ENCODE peak calls at places on chromosomes 3 and 15, in ten cellular contexts. One of them, this sample, is unnamed.

GRCh38 chr3:160486459-160486869 is 36.9 kb upstream of the TRIM59 start:
- DNase-seq in heart right ventricle: no peak
- DNase-seq in hippocampal formation: peak; percentile 63
- DNase-seq in stimulated activated naive CD8-positive, alpha-beta T cell treated with anti-CD3 and anti-CD28 coated beads, Interleukin-15, Interleukin-2, amounts not matched to agents 100 U/mL and 50 U/mL, for 24 hours: no peak
- DNase-seq in CD8-positive, alpha-beta memory T cell: no peak
- DNase-seq in GM20000: no peak
- DNase-seq in substantia nigra: no peak
- DNase-seq in fibroblast of pulmonary artery: peak; percentile 69
- DNase-seq in caudate nucleus: no peak
- DNase-seq in NCI-H510A treated with DMSO at 0.1 percent for 48 hours: peak; percentile 80
- DNase-seq in this sample: no peak

GRCh38 chr3:134144694-134145093 is 106.0 kb downstream of the RYK start:
- DNase-seq in heart right ventricle: no peak
- DNase-seq in NCI-H510A treated with DMSO at 0.1 percent for 48 hours: no peak
- DNase-seq in caudate nucleus: no peak
- DNase-seq in CD8-positive, alpha-beta memory T cell: no peak
- DNase-seq in GM20000: no peak
- DNase-seq in hippocampal formation: no peak
- DNase-seq in substantia nigra: no peak
- DNase-seq in fibroblast of pulmonary artery: no peak
- DNase-seq in stimulated activated naive CD8-positive, alpha-beta T cell treated with anti-CD3 and anti-CD28 coated beads, Interleukin-15, Interleukin-2, amounts not matched to agents 100 U/mL and 50 U/mL, for 24 hours: no peak
- DNase-seq in this sample: no peak

GRCh38 chr3:4297486-4297885 is 5.7 kb upstream of the SETMAR start:
- DNase-seq in NCI-H510A treated with DMSO at 0.1 percent for 48 hours: no peak
- DNase-seq in CD8-positive, alpha-beta memory T cell: no peak
- DNase-seq in heart right ventricle: no peak
- DNase-seq in fibroblast of pulmonary artery: no peak
- DNase-seq in hippocampal formation: no peak
- DNase-seq in GM20000: no peak
- DNase-seq in stimulated activated naive CD8-positive, alpha-beta T cell treated with anti-CD3 and anti-CD28 coated beads, Interleukin-15, Interleukin-2, amounts not matched to agents 100 U/mL and 50 U/mL, for 24 hours: no peak
- DNase-seq in caudate nucleus: no peak
- DNase-seq in substantia nigra: no peak
- DNase-seq in this sample: no peak

GRCh38 chr15:44633603-44634002 is 29.9 kb downstream of the SPG11 start:
- DNase-seq in fibroblast of pulmonary artery: peak; percentile 80
- DNase-seq in CD8-positive, alpha-beta memory T cell: no peak
- DNase-seq in caudate nucleus: no peak
- DNase-seq in heart right ventricle: no peak
- DNase-seq in hippocampal formation: no peak
- DNase-seq in GM20000: no peak
- DNase-seq in stimulated activated naive CD8-positive, alpha-beta T cell treated with anti-CD3 and anti-CD28 coated beads, Interleukin-15, Interleukin-2, amounts not matched to agents 100 U/mL and 50 U/mL, for 24 hours: no peak
- DNase-seq in NCI-H510A treated with DMSO at 0.1 percent for 48 hours: no peak
- DNase-seq in substantia nigra: no peak
- DNase-seq in this sample: peak; percentile 2

GRCh38 chr3:107589454-107589853 is 66.7 kb downstream of the BBX start:
- DNase-seq in CD8-positive, alpha-beta memory T cell: no peak
- DNase-seq in heart right ventricle: no peak
- DNase-seq in GM20000: no peak
- DNase-seq in caudate nucleus: no peak
- DNase-seq in stimulated activated naive CD8-positive, alpha-beta T cell treated with anti-CD3 and anti-CD28 coated beads, Interleukin-15, Interleukin-2, amounts not matched to agents 100 U/mL and 50 U/mL, for 24 hours: no peak
- DNase-seq in substantia nigra: no peak
- DNase-seq in fibroblast of pulmonary artery: no peak
- DNase-seq in NCI-H510A treated with DMSO at 0.1 percent for 48 hours: no peak
- DNase-seq in hippocampal formation: no peak
- DNase-seq in this sample: no peak

GRCh38 chr3:107430214-107431047 is 53.2 kb downstream of the CCDC54 start:
- DNase-seq in GM20000: peak; percentile 21
- DNase-seq in substantia nigra: peak; percentile 70
- DNase-seq in NCI-H510A treated with DMSO at 0.1 percent for 48 hours: no peak
- DNase-seq in caudate nucleus: no peak
- DNase-seq in stimulated activated naive CD8-positive, alpha-beta T cell treated with anti-CD3 and anti-CD28 coated beads, Interleukin-15, Interleukin-2, amounts not matched to agents 100 U/mL and 50 U/mL, for 24 hours: peak; percentile 12
- DNase-seq in fibroblast of pulmonary artery: peak; percentile 44
- DNase-seq in hippocampal formation: peak; percentile 49
- DNase-seq in CD8-positive, alpha-beta memory T cell: no peak
- DNase-seq in heart right ventricle: peak; percentile 36
- DNase-seq in this sample: peak; percentile 33

GRCh38 chr15:85168642-85169173 is 187.1 kb downstream of the PDE8A start:
- DNase-seq in CD8-positive, alpha-beta memory T cell: peak; percentile 18
- DNase-seq in GM20000: peak; percentile 56
- DNase-seq in fibroblast of pulmonary artery: no peak
- DNase-seq in NCI-H510A treated with DMSO at 0.1 percent for 48 hours: no peak
- DNase-seq in substantia nigra: no peak
- DNase-seq in stimulated activated naive CD8-positive, alpha-beta T cell treated with anti-CD3 and anti-CD28 coated beads, Interleukin-15, Interleukin-2, amounts not matched to agents 100 U/mL and 50 U/mL, for 24 hours: peak; percentile 28
- DNase-seq in caudate nucleus: peak; percentile 26
- DNase-seq in heart right ventricle: no peak
- DNase-seq in hippocampal formation: no peak
- DNase-seq in this sample: peak; percentile 21

GRCh38 chr3:13644341-13645082 is 95.6 kb downstream of the FBLN2 start:
- DNase-seq in hippocampal formation: no peak
- DNase-seq in fibroblast of pulmonary artery: no peak
- DNase-seq in GM20000: no peak
- DNase-seq in CD8-positive, alpha-beta memory T cell: no peak
- DNase-seq in stimulated activated naive CD8-positive, alpha-beta T cell treated with anti-CD3 and anti-CD28 coated beads, Interleukin-15, Interleukin-2, amounts not matched to agents 100 U/mL and 50 U/mL, for 24 hours: no peak
- DNase-seq in caudate nucleus: no peak
- DNase-seq in substantia nigra: no peak
- DNase-seq in heart right ventricle: no peak
- DNase-seq in NCI-H510A treated with DMSO at 0.1 percent for 48 hours: no peak
- DNase-seq in this sample: no peak

GRCh38 chr15:82621970-82622369 is 25.2 kb downstream of the CPEB1 start:
- DNase-seq in fibroblast of pulmonary artery: no peak
- DNase-seq in caudate nucleus: no peak
- DNase-seq in heart right ventricle: no peak
- DNase-seq in NCI-H510A treated with DMSO at 0.1 percent for 48 hours: no peak
- DNase-seq in hippocampal formation: no peak
- DNase-seq in substantia nigra: no peak
- DNase-seq in CD8-positive, alpha-beta memory T cell: no peak
- DNase-seq in stimulated activated naive CD8-positive, alpha-beta T cell treated with anti-CD3 and anti-CD28 coated beads, Interleukin-15, Interleukin-2, amounts not matched to agents 100 U/mL and 50 U/mL, for 24 hours: no peak
- DNase-seq in GM20000: no peak
- DNase-seq in this sample: no peak

GRCh38 chr15:90994059-90994416 is 297 bp downstream of the PRC1 start:
- DNase-seq in heart right ventricle: peak; percentile 5
- DNase-seq in hippocampal formation: no peak
- DNase-seq in NCI-H510A treated with DMSO at 0.1 percent for 48 hours: no peak
- DNase-seq in GM20000: peak; percentile 44
- DNase-seq in substantia nigra: no peak
- DNase-seq in stimulated activated naive CD8-positive, alpha-beta T cell treated with anti-CD3 and anti-CD28 coated beads, Interleukin-15, Interleukin-2, amounts not matched to agents 100 U/mL and 50 U/mL, for 24 hours: peak; percentile 17
- DNase-seq in CD8-positive, alpha-beta memory T cell: peak; percentile 3
- DNase-seq in fibroblast of pulmonary artery: no peak
- DNase-seq in caudate nucleus: no peak
- DNase-seq in this sample: no peak

GRCh38 chr3:130699765-130700164 is 46.9 kb downstream of the PIK3R4 start:
- DNase-seq in caudate nucleus: no peak
- DNase-seq in substantia nigra: no peak
- DNase-seq in fibroblast of pulmonary artery: peak; percentile 45
- DNase-seq in CD8-positive, alpha-beta memory T cell: no peak
- DNase-seq in NCI-H510A treated with DMSO at 0.1 percent for 48 hours: peak; percentile 29
- DNase-seq in GM20000: peak; percentile 22
- DNase-seq in hippocampal formation: no peak
- DNase-seq in heart right ventricle: no peak
- DNase-seq in stimulated activated naive CD8-positive, alpha-beta T cell treated with anti-CD3 and anti-CD28 coated beads, Interleukin-15, Interleukin-2, amounts not matched to agents 100 U/mL and 50 U/mL, for 24 hours: no peak
- DNase-seq in this sample: peak; percentile 14

GRCh38 chr15:68319997-68320396 is 42.5 kb downstream of the FEM1B start:
- DNase-seq in hippocampal formation: no peak
- DNase-seq in NCI-H510A treated with DMSO at 0.1 percent for 48 hours: no peak
- DNase-seq in fibroblast of pulmonary artery: no peak
- DNase-seq in CD8-positive, alpha-beta memory T cell: no peak
- DNase-seq in caudate nucleus: no peak
- DNase-seq in stimulated activated naive CD8-positive, alpha-beta T cell treated with anti-CD3 and anti-CD28 coated beads, Interleukin-15, Interleukin-2, amounts not matched to agents 100 U/mL and 50 U/mL, for 24 hours: no peak
- DNase-seq in GM20000: no peak
- DNase-seq in heart right ventricle: no peak
- DNase-seq in substantia nigra: no peak
- DNase-seq in this sample: no peak

GRCh38 chr3:160280836-160281235 is 55.6 kb downstream of the C3orf80 start:
- DNase-seq in stimulated activated naive CD8-positive, alpha-beta T cell treated with anti-CD3 and anti-CD28 coated beads, Interleukin-15, Interleukin-2, amounts not matched to agents 100 U/mL and 50 U/mL, for 24 hours: no peak
- DNase-seq in GM20000: no peak
- DNase-seq in CD8-positive, alpha-beta memory T cell: no peak
- DNase-seq in substantia nigra: no peak
- DNase-seq in heart right ventricle: no peak
- DNase-seq in hippocampal formation: no peak
- DNase-seq in NCI-H510A treated with DMSO at 0.1 percent for 48 hours: no peak
- DNase-seq in fibroblast of pulmonary artery: no peak
- DNase-seq in caudate nucleus: no peak
- DNase-seq in this sample: no peak

GRCh38 chr3:196666001-196666867 is 26.7 kb downstream of the NRROS start:
- DNase-seq in caudate nucleus: no peak
- DNase-seq in stimulated activated naive CD8-positive, alpha-beta T cell treated with anti-CD3 and anti-CD28 coated beads, Interleukin-15, Interleukin-2, amounts not matched to agents 100 U/mL and 50 U/mL, for 24 hours: no peak
- DNase-seq in NCI-H510A treated with DMSO at 0.1 percent for 48 hours: peak; percentile 92
- DNase-seq in heart right ventricle: no peak
- DNase-seq in substantia nigra: no peak
- DNase-seq in fibroblast of pulmonary artery: peak; percentile 73
- DNase-seq in CD8-positive, alpha-beta memory T cell: no peak
- DNase-seq in hippocampal formation: no peak
- DNase-seq in GM20000: no peak
- DNase-seq in this sample: peak; percentile 50

GRCh38 chr3:71487418-71487817 is 96.1 kb downstream of the FOXP1 start:
- DNase-seq in heart right ventricle: no peak
- DNase-seq in fibroblast of pulmonary artery: no peak
- DNase-seq in caudate nucleus: no peak
- DNase-seq in NCI-H510A treated with DMSO at 0.1 percent for 48 hours: no peak
- DNase-seq in hippocampal formation: no peak
- DNase-seq in CD8-positive, alpha-beta memory T cell: no peak
- DNase-seq in GM20000: no peak
- DNase-seq in stimulated activated naive CD8-positive, alpha-beta T cell treated with anti-CD3 and anti-CD28 coated beads, Interleukin-15, Interleukin-2, amounts not matched to agents 100 U/mL and 50 U/mL, for 24 hours: no peak
- DNase-seq in substantia nigra: no peak
- DNase-seq in this sample: no peak

GRCh38 chr3:125168711-125169410 is 43.7 kb downstream of the SLC12A8 start:
- DNase-seq in hippocampal formation: no peak
- DNase-seq in substantia nigra: no peak
- DNase-seq in GM20000: no peak
- DNase-seq in NCI-H510A treated with DMSO at 0.1 percent for 48 hours: no peak
- DNase-seq in fibroblast of pulmonary artery: no peak
- DNase-seq in stimulated activated naive CD8-positive, alpha-beta T cell treated with anti-CD3 and anti-CD28 coated beads, Interleukin-15, Interleukin-2, amounts not matched to agents 100 U/mL and 50 U/mL, for 24 hours: no peak
- DNase-seq in caudate nucleus: no peak
- DNase-seq in CD8-positive, alpha-beta memory T cell: no peak
- DNase-seq in heart right ventricle: no peak
- DNase-seq in this sample: no peak

GRCh38 chr3:133444071-133444774 is 44.4 kb downstream of the BFSP2 start:
- DNase-seq in NCI-H510A treated with DMSO at 0.1 percent for 48 hours: no peak
- DNase-seq in GM20000: no peak
- DNase-seq in stimulated activated naive CD8-positive, alpha-beta T cell treated with anti-CD3 and anti-CD28 coated beads, Interleukin-15, Interleukin-2, amounts not matched to agents 100 U/mL and 50 U/mL, for 24 hours: no peak
- DNase-seq in hippocampal formation: no peak
- DNase-seq in heart right ventricle: no peak
- DNase-seq in fibroblast of pulmonary artery: peak; percentile 73
- DNase-seq in CD8-positive, alpha-beta memory T cell: no peak
- DNase-seq in caudate nucleus: no peak
- DNase-seq in substantia nigra: no peak
- DNase-seq in this sample: peak; percentile 11

GRCh38 chr15:38253448-38253847 is 812 bp downstream of the SPRED1 start:
- DNase-seq in substantia nigra: no peak
- DNase-seq in stimulated activated naive CD8-positive, alpha-beta T cell treated with anti-CD3 and anti-CD28 coated beads, Interleukin-15, Interleukin-2, amounts not matched to agents 100 U/mL and 50 U/mL, for 24 hours: peak; percentile 7
- DNase-seq in hippocampal formation: no peak
- DNase-seq in CD8-positive, alpha-beta memory T cell: no peak
- DNase-seq in fibroblast of pulmonary artery: peak; percentile 77
- DNase-seq in caudate nucleus: no peak
- DNase-seq in GM20000: no peak
- DNase-seq in NCI-H510A treated with DMSO at 0.1 percent for 48 hours: peak; percentile 3
- DNase-seq in heart right ventricle: no peak
- DNase-seq in this sample: peak; percentile 64

GRCh38 chr15:98896802-98897732 is 110.5 kb downstream of the PGPEP1L start:
- DNase-seq in fibroblast of pulmonary artery: peak; percentile 99
- DNase-seq in stimulated activated naive CD8-positive, alpha-beta T cell treated with anti-CD3 and anti-CD28 coated beads, Interleukin-15, Interleukin-2, amounts not matched to agents 100 U/mL and 50 U/mL, for 24 hours: no peak
- DNase-seq in NCI-H510A treated with DMSO at 0.1 percent for 48 hours: no peak
- DNase-seq in hippocampal formation: no peak
- DNase-seq in substantia nigra: no peak
- DNase-seq in heart right ventricle: no peak
- DNase-seq in CD8-positive, alpha-beta memory T cell: no peak
- DNase-seq in GM20000: no peak
- DNase-seq in caudate nucleus: no peak
- DNase-seq in this sample: peak; percentile 99

GRCh38 chr3:45311327-45311726 is 77.0 kb upstream of the LARS2 start:
- DNase-seq in CD8-positive, alpha-beta memory T cell: no peak
- DNase-seq in hippocampal formation: no peak
- DNase-seq in caudate nucleus: no peak
- DNase-seq in substantia nigra: no peak
- DNase-seq in fibroblast of pulmonary artery: no peak
- DNase-seq in stimulated activated naive CD8-positive, alpha-beta T cell treated with anti-CD3 and anti-CD28 coated beads, Interleukin-15, Interleukin-2, amounts not matched to agents 100 U/mL and 50 U/mL, for 24 hours: no peak
- DNase-seq in NCI-H510A treated with DMSO at 0.1 percent for 48 hours: no peak
- DNase-seq in heart right ventricle: no peak
- DNase-seq in GM20000: no peak
- DNase-seq in this sample: no peak

GRCh38 chr15:40955141-40955903 is 2.1 kb downstream of the CHAC1 start:
- DNase-seq in heart right ventricle: no peak
- DNase-seq in substantia nigra: no peak
- DNase-seq in caudate nucleus: no peak
- DNase-seq in hippocampal formation: no peak
- DNase-seq in fibroblast of pulmonary artery: no peak
- DNase-seq in GM20000: no peak
- DNase-seq in stimulated activated naive CD8-positive, alpha-beta T cell treated with anti-CD3 and anti-CD28 coated beads, Interleukin-15, Interleukin-2, amounts not matched to agents 100 U/mL and 50 U/mL, for 24 hours: no peak
- DNase-seq in NCI-H510A treated with DMSO at 0.1 percent for 48 hours: no peak
- DNase-seq in CD8-positive, alpha-beta memory T cell: no peak
- DNase-seq in this sample: no peak

GRCh38 chr3:31288641-31289100 is 244.1 kb upstream of the STT3B start:
- DNase-seq in GM20000: no peak
- DNase-seq in substantia nigra: no peak
- DNase-seq in hippocampal formation: no peak
- DNase-seq in caudate nucleus: no peak
- DNase-seq in fibroblast of pulmonary artery: peak; percentile 54
- DNase-seq in stimulated activated naive CD8-positive, alpha-beta T cell treated with anti-CD3 and anti-CD28 coated beads, Interleukin-15, Interleukin-2, amounts not matched to agents 100 U/mL and 50 U/mL, for 24 hours: peak; percentile 49
- DNase-seq in heart right ventricle: peak; percentile 13
- DNase-seq in NCI-H510A treated with DMSO at 0.1 percent for 48 hours: no peak
- DNase-seq in CD8-positive, alpha-beta memory T cell: no peak
- DNase-seq in this sample: peak; percentile 71

GRCh38 chr3:194930439-194931204 is 244.9 kb downstream of the FAM43A start:
- DNase-seq in stimulated activated naive CD8-positive, alpha-beta T cell treated with anti-CD3 and anti-CD28 coated beads, Interleukin-15, Interleukin-2, amounts not matched to agents 100 U/mL and 50 U/mL, for 24 hours: no peak
- DNase-seq in GM20000: no peak
- DNase-seq in heart right ventricle: peak; percentile 61
- DNase-seq in caudate nucleus: no peak
- DNase-seq in substantia nigra: no peak
- DNase-seq in hippocampal formation: no peak
- DNase-seq in CD8-positive, alpha-beta memory T cell: no peak
- DNase-seq in fibroblast of pulmonary artery: peak; percentile 94
- DNase-seq in NCI-H510A treated with DMSO at 0.1 percent for 48 hours: no peak
- DNase-seq in this sample: peak; percentile 58

GRCh38 chr15:78353093-78353492 is 12.9 kb downstream of the CRABP1 start:
- DNase-seq in substantia nigra: no peak
- DNase-seq in caudate nucleus: no peak
- DNase-seq in stimulated activated naive CD8-positive, alpha-beta T cell treated with anti-CD3 and anti-CD28 coated beads, Interleukin-15, Interleukin-2, amounts not matched to agents 100 U/mL and 50 U/mL, for 24 hours: no peak
- DNase-seq in fibroblast of pulmonary artery: no peak
- DNase-seq in GM20000: no peak
- DNase-seq in CD8-positive, alpha-beta memory T cell: no peak
- DNase-seq in NCI-H510A treated with DMSO at 0.1 percent for 48 hours: no peak
- DNase-seq in hippocampal formation: no peak
- DNase-seq in heart right ventricle: no peak
- DNase-seq in this sample: no peak

GRCh38 chr3:73653877-73654276 is 29.1 kb upstream of the PDZRN3 start:
- DNase-seq in fibroblast of pulmonary artery: peak; percentile 13
- DNase-seq in stimulated activated naive CD8-positive, alpha-beta T cell treated with anti-CD3 and anti-CD28 coated beads, Interleukin-15, Interleukin-2, amounts not matched to agents 100 U/mL and 50 U/mL, for 24 hours: no peak
- DNase-seq in substantia nigra: no peak
- DNase-seq in GM20000: no peak
- DNase-seq in hippocampal formation: no peak
- DNase-seq in heart right ventricle: no peak
- DNase-seq in caudate nucleus: no peak
- DNase-seq in NCI-H510A treated with DMSO at 0.1 percent for 48 hours: no peak
- DNase-seq in CD8-positive, alpha-beta memory T cell: no peak
- DNase-seq in this sample: peak; percentile 46

GRCh38 chr3:171384101-171384891 is 75.9 kb downstream of the TNIK start:
- DNase-seq in GM20000: no peak
- DNase-seq in heart right ventricle: no peak
- DNase-seq in CD8-positive, alpha-beta memory T cell: no peak
- DNase-seq in NCI-H510A treated with DMSO at 0.1 percent for 48 hours: no peak
- DNase-seq in stimulated activated naive CD8-positive, alpha-beta T cell treated with anti-CD3 and anti-CD28 coated beads, Interleukin-15, Interleukin-2, amounts not matched to agents 100 U/mL and 50 U/mL, for 24 hours: no peak
- DNase-seq in hippocampal formation: no peak
- DNase-seq in substantia nigra: no peak
- DNase-seq in fibroblast of pulmonary artery: no peak
- DNase-seq in caudate nucleus: no peak
- DNase-seq in this sample: peak; percentile 24

This sample was measured in brain microvascular endothelial cell.